ENCODE peak calls at places on chromosome 16, in six cellular contexts. S is GM23338; T is mesothelial cell of epicardium; V is stimulated activated CD4-positive, alpha-beta T cell treated with anti-CD3 and anti-CD28 coated beads, Interleukin-15, amount 100 ng/mL, for 48 hours; H is neural progenitor cell; F is germinal center. N is an unnamed sample.

GRCh38 chr16:79267781-79268180 is 332.8 kb downstream of the MAF start:
- DNase-seq in S (no peak), T (no peak), V (peak), H (no peak), F (no peak), N (no peak)

GRCh38 chr16:79081292-79082066 is 519.1 kb downstream of the MAF start:
- DNase-seq in S (no peak), T (no peak), V (no peak), H (no peak), F (no peak), N (no peak)

GRCh38 chr16:58025351-58026138 is at the start of gene MMP15:
- DNase-seq in S (peak), T (peak), V (peak), H (peak), F (peak), N (peak)

GRCh38 chr16:67150058-67150832 is 553 bp downstream of the B3GNT9 start:
- DNase-seq in S (peak), T (no peak), V (no peak), H (peak), F (peak), N (peak)

GRCh38 chr16:23323224-23324030 is 21.3 kb downstream of the SCNN1B start:
- DNase-seq in S (no peak), T (no peak), V (no peak), H (no peak), F (no peak), N (no peak)

GRCh38 chr16:83954577-83955016 is 1.6 kb downstream of the OSGIN1 start:
- DNase-seq in S (peak), T (no peak), V (no peak), H (no peak), F (no peak), N (no peak)

GRCh38 chr16:55543470-55543869 is 23.0 kb upstream of the CAPNS2 start:
- DNase-seq in S (peak), T (no peak), V (no peak), H (peak), F (no peak), N (no peak)

GRCh38 chr16:59181821-59182420 is 447.8 kb upstream of the GOT2 start:
- DNase-seq in S (no peak), T (no peak), V (no peak), H (no peak), F (no peak), N (no peak)

GRCh38 chr16:3465911-3466584 is 22.6 kb downstream of the NAA60 start:
- DNase-seq in S (no peak), T (no peak), V (no peak), H (no peak), F (no peak), N (no peak)

GRCh38 chr16:23129686-23130085 is 19.6 kb downstream of the USP31 start:
- DNase-seq in S (no peak), T (no peak), V (no peak), H (no peak), F (no peak), N (no peak)

GRCh38 chr16:71883193-71883848 is 661 bp downstream of the ZNF821 start:
- DNase-seq in S (peak), T (peak), V (peak), H (no peak), F (peak), N (peak)

GRCh38 chr16:58421029-58421428 is 28.8 kb downstream of the GINS3 start:
- DNase-seq in S (no peak), T (no peak), V (no peak), H (no peak), F (no peak), N (no peak)

GRCh38 chr16:64920211-64920610 is 201.7 kb downstream of the CDH11 start:
- DNase-seq in S (no peak), T (no peak), V (no peak), H (no peak), F (no peak), N (no peak)

GRCh38 chr16:85888405-85889331 is 10.3 kb upstream of the IRF8 start:
- DNase-seq in S (no peak), T (no peak), V (peak), H (no peak), F (peak), N (no peak)

GRCh38 chr16:57757326-57757786 is 21.8 kb downstream of the KATNB1 start:
- DNase-seq in S (peak), T (peak), V (peak), H (peak), F (peak), N (peak)

GRCh38 chr16:49567940-49568339 is 194.3 kb downstream of the C16orf78 start:
- DNase-seq in S (no peak), T (no peak), V (no peak), H (no peak), F (no peak), N (no peak)

GRCh38 chr16:71230122-71230845 is at the start of gene HYDIN:
- DNase-seq in S (peak), T (peak), V (peak), H (peak), F (no peak), N (peak)

GRCh38 chr16:29012913-29013641 is 28.2 kb downstream of the LAT start:
- DNase-seq in S (no peak), T (no peak), V (no peak), H (no peak), F (no peak), N (no peak)

GRCh38 chr16:3983081-3983520 is 102.6 kb upstream of the CREBBP start:
- DNase-seq in S (peak), T (peak), V (peak), H (peak), F (no peak), N (peak)

GRCh38 chr16:84785843-84786538 is 33.8 kb upstream of the CRISPLD2 start:
- DNase-seq in S (no peak), T (peak), V (no peak), H (no peak), F (no peak), N (no peak)

GRCh38 chr16:72952404-72953301 is 95.3 kb downstream of the ZFHX3 start:
- DNase-seq in S (no peak), T (no peak), V (no peak), H (no peak), F (no peak), N (no peak)

GRCh38 chr16:11233727-11234376 is 22.2 kb downstream of the SOCS1 start:
- DNase-seq in S (peak), T (no peak), V (peak), H (no peak), F (no peak), N (peak)

GRCh38 chr16:89863741-89864391 is 9.5 kb upstream of the TCF25 start:
- DNase-seq in S (no peak), T (no peak), V (no peak), H (no peak), F (peak), N (no peak)